ENCODE peak calls at places on chromosomes 6 and 20, in five cellular contexts. S, H, D, X and P are unnamed samples.

GRCh38 chr6:161104966-161105365 is 113.4 kb downstream of the MAP3K4 start:
- DNase-seq in X (no peak), D (no peak), H (peak; percentile 40), S (peak; percentile 29), P (no peak)

GRCh38 chr6:160188773-160189172 is 67.2 kb downstream of the SLC22A1 start:
- DNase-seq in S (no peak), D (peak; percentile 7), H (no peak), X (no peak), P (no peak)

GRCh38 chr20:58515240-58516212 is at the start of gene APCDD1L:
- DNase-seq in D (no peak), S (peak; percentile 19), H (peak; percentile 61), X (no peak), P (no peak)

GRCh38 chr6:42788671-42789070 is 6.8 kb downstream of the BICRAL start:
- DNase-seq in X (no peak), H (no peak), D (no peak), S (no peak), P (no peak)

GRCh38 chr20:44017905-44018683 is 103.4 kb downstream of the TOX2 start:
- DNase-seq in D (peak; percentile 59), X (no peak), H (peak; percentile 87), S (peak; percentile 75), P (peak; percentile 76)

GRCh38 chr6:63351995-63352586 is 32.3 kb upstream of the LGSN start:
- DNase-seq in X (no peak), S (peak; percentile 80), H (peak; percentile 44), D (peak; percentile 67), P (no peak)

GRCh38 chr20:32302507-32302872 is 25.0 kb downstream of the KIF3B start:
- DNase-seq in S (no peak), X (no peak), D (no peak), H (no peak), P (no peak)

GRCh38 chr20:10447028-10447427 is 11.9 kb downstream of the SLX4IP start:
- DNase-seq in D (peak; percentile 86), X (no peak), S (peak; percentile 72), H (peak; percentile 70), P (no peak)

GRCh38 chr6:31597006-31597405 is 4.2 kb upstream of the NCR3 start:
- DNase-seq in S (peak; percentile 48), H (no peak), X (no peak), D (peak; percentile 39), P (no peak)

GRCh38 chr20:8523684-8524083 is 391.6 kb downstream of the PLCB1 start:
- DNase-seq in H (no peak), S (peak; percentile 12), X (no peak), D (peak; percentile 24), P (no peak)
- TF ChIP-seq CTCF in H (no peak), S (no peak), X (peak; percentile 4), D (peak; percentile 10), P (no peak)

GRCh38 chr20:62376112-62377063 is 9.3 kb upstream of the LAMA5 start:
- DNase-seq in D (peak; percentile 81), S (peak; percentile 84), X (peak; percentile 72), H (peak; percentile 53), P (peak; percentile 79)
- TF ChIP-seq CTCF in D (peak; percentile 62), S (peak; percentile 17), X (peak; percentile 62), H (peak; percentile 14), P (peak; percentile 66)

GRCh38 chr6:36697481-36697903 is at the start of gene RAB44:
- DNase-seq in H (no peak), S (no peak), X (peak; percentile 45), D (no peak), P (no peak)

GRCh38 chr6:36692861-36693702 is 4.5 kb upstream of the RAB44 start:
- DNase-seq in X (peak; percentile 77), D (no peak), S (peak; percentile 56), H (no peak), P (no peak)

GRCh38 chr6:36695414-36695813 is 2.2 kb upstream of the RAB44 start:
- DNase-seq in D (no peak), X (no peak), S (no peak), H (no peak), P (no peak)

GRCh38 chr6:36692220-36692619 is 5.4 kb upstream of the RAB44 start:
- DNase-seq in S (no peak), D (no peak), X (peak; percentile 53), H (no peak), P (no peak)

DNA sequence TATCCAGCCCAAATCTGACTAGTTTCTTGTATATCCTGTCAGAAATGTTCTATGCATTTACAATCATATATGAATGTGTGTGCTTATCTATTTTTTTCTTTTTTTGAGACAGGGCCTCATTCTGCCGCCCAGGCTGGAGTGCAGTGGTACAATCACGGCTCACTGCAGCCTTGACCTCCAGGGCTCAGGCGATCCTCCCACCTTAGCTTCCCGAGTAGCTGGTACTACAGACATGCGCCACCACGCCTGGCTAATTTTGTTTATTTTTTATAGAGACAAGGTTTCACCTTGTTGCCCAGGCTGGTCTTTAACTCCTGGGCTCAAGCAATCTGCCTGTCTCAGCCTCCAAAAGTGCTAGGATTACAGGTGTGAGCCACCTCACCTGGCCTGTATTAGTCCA is 3.0 kb upstream of the RAB44 start:
- DNase-seq in D (no peak), S (no peak), H (no peak), X (peak; percentile 4), P (no peak)
- TF ChIP-seq CTCF in D (no peak), S (no peak), H (no peak), X (no peak), P (no peak)

GRCh38 chr6:100460650-100461204 is 4.0 kb downstream of the SIM1 start:
- DNase-seq in D (peak; percentile 37), S (no peak), H (no peak), X (no peak), P (no peak)
- TF ChIP-seq CTCF in D (peak; percentile 58), S (peak; percentile 35), H (peak; percentile 44), X (peak; percentile 62), P (no peak)

GRCh38 chr6:128554302-128554701 is 33.9 kb upstream of the PTPRK start:
- DNase-seq in H (no peak), S (peak; percentile 52), D (no peak), X (no peak), P (no peak)
- TF ChIP-seq CTCF in H (peak; percentile 14), S (peak; percentile 27), D (no peak), X (peak; percentile 29), P (peak; percentile 50)

DNA sequence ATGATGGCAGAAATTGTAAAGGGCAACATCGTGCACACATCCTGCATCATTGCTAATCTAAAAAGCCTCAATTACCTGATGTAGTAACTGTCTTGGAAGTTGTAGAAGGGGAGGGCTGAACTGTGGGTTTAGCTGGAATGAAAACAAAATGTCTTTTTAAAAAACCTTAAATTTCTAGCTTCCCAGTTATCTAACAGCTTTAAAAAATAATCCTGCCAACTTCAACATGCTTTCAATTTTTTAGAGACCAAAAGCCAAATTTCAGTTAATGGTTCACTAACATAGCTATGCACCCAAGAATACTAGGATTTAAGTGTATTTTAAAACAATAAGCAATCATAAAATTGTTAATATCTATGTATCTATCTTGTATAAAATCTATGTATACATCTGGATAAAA is 11.9 kb downstream of the CD164 start:
- DNase-seq in D (no peak), X (no peak), H (no peak), S (no peak), P (no peak)
- TF ChIP-seq CTCF in D (no peak), X (no peak), H (no peak), S (no peak), P (no peak)

DNA sequence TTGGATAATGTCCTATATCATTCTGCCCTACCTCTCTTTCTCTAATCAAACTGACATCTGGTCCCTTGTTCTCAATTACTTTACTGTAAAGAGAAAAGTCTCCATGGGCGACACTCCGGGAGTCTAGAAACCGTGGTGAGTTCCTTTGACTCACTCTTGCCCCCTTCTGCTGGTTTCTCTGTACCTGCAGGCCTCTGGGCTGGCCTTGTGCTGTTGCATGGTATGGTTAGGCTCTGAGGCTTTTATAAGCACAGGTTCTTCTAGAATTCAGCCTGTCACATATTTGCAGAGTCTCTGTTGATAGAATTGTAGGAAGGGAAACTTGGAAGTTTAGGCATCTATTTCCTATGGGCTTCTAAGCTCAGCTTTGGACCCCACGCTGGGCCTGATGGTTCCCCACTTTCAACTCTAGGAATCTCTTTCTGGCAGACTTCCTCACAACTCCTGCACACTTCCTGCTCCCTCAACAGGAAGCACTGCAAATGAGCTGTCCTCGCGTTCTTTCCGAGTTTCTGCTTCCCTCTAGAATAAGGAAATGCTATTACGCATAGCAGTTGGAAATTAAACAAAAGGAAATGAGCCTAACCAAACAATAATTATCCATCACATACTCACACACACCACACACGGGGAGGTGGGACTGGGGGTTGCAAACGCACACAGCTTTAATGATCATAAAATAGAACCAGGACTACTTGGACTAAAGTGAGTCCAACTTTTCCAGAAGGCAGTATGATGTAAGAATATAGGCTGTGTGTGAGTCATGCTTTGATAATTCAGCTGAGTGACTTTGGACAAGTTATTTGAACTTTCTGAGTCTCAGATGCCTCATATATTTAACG is 683.3 kb downstream of the QKI start:
- DNase-seq in D (no peak), S (peak; percentile 69), H (no peak), X (peak; percentile 50), P (no peak)
- TF ChIP-seq CTCF in D (no peak), S (no peak), H (no peak), X (peak; percentile 33), P (no peak)